ENCODE peak calls at places on chromosomes 4 and X, in five cellular contexts. K is endothelial cell, Y is LoVo, B is SK-MEL-5, I is fibroblast of lung. J is an unnamed sample.

GRCh38 chr4:110484767-110485166 is 8.8 kb downstream of the ENPEP start:
- DNase-seq in B (no peak), Y (no peak), K (no peak), I (peak), J (peak)

GRCh38 chr4:38030023-38030422 is 69.8 kb downstream of the PTTG2 start:
- DNase-seq in K (no peak), I (no peak), Y (no peak), B (no peak), J (no peak)

GRCh38 chrX:107741318-107741813 is 34.2 kb downstream of the TSC22D3 start:
- DNase-seq in I (no peak), B (no peak), Y (no peak), K (no peak), J (no peak)

GRCh38 chr4:189124149-189124758 is 816.4 kb upstream of the FRG1 start:
- DNase-seq in K (peak), I (peak), B (peak), Y (no peak), J (peak)

GRCh38 chr4:165580379-165580905 is 201.6 kb downstream of the CPE start:
- DNase-seq in B (no peak), K (no peak), Y (peak), I (peak), J (peak)

GRCh38 chr4:96354036-96354712 is 514.3 kb downstream of the PDHA2 start:
- DNase-seq in B (no peak), K (no peak), Y (no peak), I (peak), J (peak)

GRCh38 chr4:168917150-168917779 is 92.8 kb downstream of the CBR4 start:
- DNase-seq in I (peak), Y (peak), K (no peak), B (peak), J (peak)

GRCh38 chrX:41971346-41971745 is 48.0 kb upstream of the CASK start:
- DNase-seq in Y (no peak), B (no peak), K (no peak), I (no peak), J (no peak)

GRCh38 chr4:123802082-123802658 is 405.6 kb downstream of the SPRY1 start:
- DNase-seq in B (no peak), K (no peak), I (no peak), Y (no peak), J (peak)

GRCh38 chr4:151400343-151400742 is 8.6 kb upstream of the FHIP1A start:
- DNase-seq in B (no peak), K (no peak), I (no peak), Y (no peak), J (no peak)

GRCh38 chrX:100194073-100194775 is 215.8 kb downstream of the PCDH19 start:
- DNase-seq in B (no peak), Y (no peak), I (no peak), K (no peak), J (no peak)

GRCh38 chr4:179750374-179750773 is 2308.1 kb upstream of the AGA start:
- DNase-seq in B (no peak), Y (no peak), I (peak), K (no peak), J (no peak)

GRCh38 chr4:41132055-41132683 is 82.2 kb downstream of the APBB2 start:
- DNase-seq in K (no peak), B (no peak), Y (no peak), I (no peak), J (no peak)

GRCh38 chr4:122777846-122778501 is 45.5 kb downstream of the BBS12 start:
- DNase-seq in Y (no peak), B (no peak), K (no peak), I (peak), J (no peak)

GRCh38 chr4:121070274-121070673 is 2.1 kb downstream of the NDNF start:
- DNase-seq in B (no peak), K (peak), Y (no peak), I (no peak), J (no peak)

GRCh38 chr4:16794816-16795445 is 103.5 kb downstream of the LDB2 start:
- DNase-seq in Y (peak), B (peak), I (peak), K (peak), J (no peak)

GRCh38 chr4:133624744-133625143 is 475.6 kb downstream of the PCDH10 start:
- DNase-seq in K (no peak), Y (no peak), B (no peak), I (no peak), J (peak)

GRCh38 chr4:112526061-112526460 is 10.1 kb upstream of the NEUROG2 start:
- DNase-seq in Y (no peak), K (no peak), B (no peak), I (no peak), J (peak)

GRCh38 chr4:41539711-41540110 is 1.8 kb downstream of the LIMCH1 start:
- DNase-seq in B (no peak), Y (no peak), I (no peak), K (no peak), J (peak)

GRCh38 chrX:155188786-155189185 is 27.5 kb upstream of the VBP1 start:
- DNase-seq in B (no peak), K (no peak), I (no peak), Y (no peak), J (no peak)

GRCh38 chr4:37383579-37384229 is 139.2 kb downstream of the NWD2 start:
- DNase-seq in I (peak), B (peak), K (peak), Y (peak), J (peak)

GRCh38 chrX:49106930-49107329 is 16.6 kb downstream of the GPKOW start:
- DNase-seq in Y (no peak), K (peak), I (peak), B (peak), J (peak)

GRCh38 chr4:3204021-3204431 is 44.9 kb upstream of the MSANTD1 start:
- DNase-seq in B (no peak), K (no peak), I (peak), Y (no peak), J (peak)

GRCh38 chr4:23789765-23790164 is 100.1 kb downstream of the PPARGC1A start:
- DNase-seq in B (peak), K (no peak), I (peak), Y (no peak), J (peak)

GRCh38 chrX:152949114-152949513 is 44.8 kb downstream of the PNMA5 start:
- DNase-seq in I (no peak), B (no peak), K (no peak), Y (no peak), J (no peak)

GRCh38 chr4:85084371-85085170 is 118.1 kb upstream of the WDFY3 start:
- DNase-seq in B (peak), K (peak), I (peak), Y (peak), J (peak)

GRCh38 chrX:15816886-15817285 is 26.6 kb downstream of the ZRSR2 start:
- DNase-seq in I (peak), K (peak), Y (no peak), B (no peak), J (peak)

GRCh38 chr4:61468091-61468720 is 268.1 kb downstream of the ADGRL3 start:
- DNase-seq in I (peak), K (no peak), Y (peak), B (peak), J (peak)

GRCh38 chr4:91330555-91331137 is 973.1 kb upstream of the GRID2 start:
- DNase-seq in K (no peak), B (no peak), Y (no peak), I (no peak), J (no peak)

GRCh38 chr4:179626687-179627086 is 2184.4 kb upstream of the AGA start:
- DNase-seq in K (peak), I (no peak), Y (no peak), B (peak), J (no peak)

GRCh38 chr4:58138786-58139185 is 1028.6 kb upstream of the IGFBP7 start:
- DNase-seq in B (no peak), I (no peak), Y (no peak), K (no peak), J (no peak)

GRCh38 chrX:12153741-12154140 is 15.5 kb downstream of the FRMPD4 start:
- DNase-seq in B (no peak), K (no peak), Y (no peak), I (peak), J (no peak)

GRCh38 chr4:137614491-137614890 is 82.2 kb upstream of the PCDH18 start:
- DNase-seq in K (no peak), I (peak), B (no peak), Y (no peak), J (no peak)

J was measured in myocyte.